ENCODE peak calls at places on chromosome 17, in five cellular contexts. One of them, this sample, is unnamed.
A peak's percentile ranks its signal among the peaks of the same experiment; 100 is the strongest.

GRCh38 chr17:60163108-60163784 is 13.5 kb downstream of the CA4 start:
- DNase-seq in uterus: no peak
- DNase-seq in HCT116: no peak
- DNase-seq in esophagus squamous epithelium: no peak
- DNase-seq in transverse colon: no peak
- DNase-seq in this sample: no peak

GRCh38 chr17:37220609-37220953 is 155.2 kb upstream of the C17orf78 start:
- DNase-seq in uterus: no peak
- DNase-seq in HCT116: peak; percentile 2
- DNase-seq in esophagus squamous epithelium: no peak
- DNase-seq in transverse colon: peak; percentile 9
- DNase-seq in this sample: peak; percentile 40

GRCh38 chr17:62703269-62703775 is 75.9 kb downstream of the MRC2 start:
- DNase-seq in uterus: peak; percentile 33
- DNase-seq in HCT116: no peak
- DNase-seq in esophagus squamous epithelium: no peak
- DNase-seq in transverse colon: no peak
- DNase-seq in this sample: peak; percentile 39

GRCh38 chr17:15368605-15369004 is 27.2 kb upstream of the TEKT3 start:
- DNase-seq in uterus: no peak
- DNase-seq in HCT116: no peak
- DNase-seq in esophagus squamous epithelium: no peak
- DNase-seq in transverse colon: no peak
- DNase-seq in this sample: no peak

GRCh38 chr17:6381052-6381451 is 53.9 kb downstream of the AIPL1 start:
- DNase-seq in uterus: no peak
- DNase-seq in HCT116: no peak
- DNase-seq in esophagus squamous epithelium: no peak
- DNase-seq in transverse colon: no peak
- DNase-seq in this sample: no peak

GRCh38 chr17:14301761-14302401 is 1.0 kb downstream of the HS3ST3B1 start:
- DNase-seq in uterus: peak; percentile 26
- DNase-seq in HCT116: no peak
- DNase-seq in esophagus squamous epithelium: no peak
- DNase-seq in transverse colon: peak; percentile 43
- DNase-seq in this sample: peak; percentile 61

GRCh38 chr17:50266384-50267073 is 7.7 kb upstream of the TMEM92 start:
- DNase-seq in uterus: peak; percentile 80
- DNase-seq in HCT116: no peak
- DNase-seq in esophagus squamous epithelium: no peak
- DNase-seq in transverse colon: peak; percentile 39
- DNase-seq in this sample: peak; percentile 93

GRCh38 chr17:60577147-60577925 is 22.7 kb upstream of the PPM1D start:
- DNase-seq in uterus: peak; percentile 49
- DNase-seq in HCT116: no peak
- DNase-seq in esophagus squamous epithelium: no peak
- DNase-seq in transverse colon: peak; percentile 25
- DNase-seq in this sample: no peak

GRCh38 chr17:50459081-50459676 is 9.5 kb downstream of the CHAD start:
- DNase-seq in uterus: no peak
- DNase-seq in HCT116: peak; percentile 15
- DNase-seq in esophagus squamous epithelium: no peak
- DNase-seq in transverse colon: peak; percentile 53
- DNase-seq in this sample: no peak

GRCh38 chr17:82781894-82782274 is 30.0 kb downstream of the TBCD start:
- DNase-seq in uterus: peak; percentile 83
- DNase-seq in HCT116: peak; percentile 36
- DNase-seq in esophagus squamous epithelium: peak; percentile 42
- DNase-seq in transverse colon: peak; percentile 88
- DNase-seq in this sample: peak; percentile 79

GRCh38 chr17:2798188-2798587 is 1.9 kb downstream of the RAP1GAP2 start:
- DNase-seq in uterus: no peak
- DNase-seq in HCT116: no peak
- DNase-seq in esophagus squamous epithelium: no peak
- DNase-seq in transverse colon: no peak
- DNase-seq in this sample: no peak

GRCh38 chr17:67649891-67650290 is 67.8 kb upstream of the NOL11 start:
- DNase-seq in uterus: no peak
- DNase-seq in HCT116: no peak
- DNase-seq in esophagus squamous epithelium: no peak
- DNase-seq in transverse colon: no peak
- DNase-seq in this sample: no peak
- H3K4me3 ChIP-seq in uterus: no peak overlapping the region
- H3K4me3 ChIP-seq in HCT116: no peak overlapping the region
- H3K4me3 ChIP-seq in esophagus squamous epithelium: no peak overlapping the region
- H3K4me3 ChIP-seq in transverse colon: no peak overlapping the region
- H3K4me3 ChIP-seq in this sample: no peak overlapping the region

GRCh38 chr17:7685533-7686220 is 1.6 kb downstream of the TP53 start:
- DNase-seq in uterus: peak; percentile 91
- DNase-seq in HCT116: peak; percentile 93
- DNase-seq in esophagus squamous epithelium: peak; percentile 57
- DNase-seq in transverse colon: peak; percentile 96
- DNase-seq in this sample: peak; percentile 96

GRCh38 chr17:7688808-7689316 is 585 bp downstream of the WRAP53 start:
- DNase-seq in uterus: no peak
- DNase-seq in HCT116: no peak
- DNase-seq in esophagus squamous epithelium: no peak
- DNase-seq in transverse colon: no peak
- DNase-seq in this sample: no peak

GRCh38 chr17:7686221-7687071 is 844 bp downstream of the TP53 start:
- DNase-seq in uterus: peak; percentile 74
- DNase-seq in HCT116: peak; percentile 89
- DNase-seq in esophagus squamous epithelium: peak; percentile 41
- DNase-seq in transverse colon: peak; percentile 80
- DNase-seq in this sample: peak; percentile 94

GRCh38 chr17:7687908-7688807 is at the start of gene WRAP53:
- DNase-seq in uterus: peak; percentile 98
- DNase-seq in HCT116: peak; percentile 99
- DNase-seq in esophagus squamous epithelium: peak; percentile 80
- DNase-seq in transverse colon: peak; percentile 97
- DNase-seq in this sample: peak; percentile 100

DNA sequence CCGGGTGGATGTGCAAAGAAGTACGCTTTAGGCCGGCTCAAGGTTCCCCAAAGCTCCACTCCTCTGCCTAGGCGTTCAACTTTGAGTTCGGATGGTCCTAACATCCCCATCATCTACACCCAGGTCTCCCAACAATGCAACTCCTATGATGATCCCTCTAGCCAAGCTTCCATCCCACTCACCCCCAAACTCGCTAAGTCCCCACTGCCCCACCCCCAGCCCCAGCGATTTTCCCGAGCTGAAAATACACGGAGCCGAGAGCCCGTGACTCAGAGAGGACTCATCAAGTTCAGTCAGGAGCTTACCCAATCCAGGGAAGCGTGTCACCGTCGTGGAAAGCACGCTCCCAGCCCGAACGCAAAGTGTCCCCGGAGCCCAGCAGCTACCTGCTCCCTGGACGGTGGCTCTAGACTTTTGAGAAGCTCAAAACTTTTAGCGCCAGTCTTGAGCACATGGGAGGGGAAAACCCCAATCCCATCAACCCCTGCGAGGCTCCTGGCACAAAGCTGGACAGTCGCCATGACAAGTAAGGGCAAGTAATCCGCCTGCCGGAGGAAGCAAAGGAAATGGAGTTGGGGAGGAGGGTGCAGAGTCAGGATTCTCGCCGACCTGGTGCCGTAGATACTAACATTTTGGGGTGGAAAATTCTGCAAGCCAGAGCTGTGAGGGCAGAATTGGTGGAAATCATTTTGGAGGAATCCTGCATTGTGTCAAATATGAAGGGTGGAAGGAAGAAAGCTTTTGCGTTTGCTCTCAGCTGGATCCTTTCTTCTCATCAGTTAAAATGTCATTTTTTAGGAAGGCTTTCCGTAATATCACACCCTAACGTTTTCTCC is at the start of gene TP53:
- DNase-seq in uterus: peak; percentile 85
- DNase-seq in HCT116: peak; percentile 91
- DNase-seq in esophagus squamous epithelium: peak; percentile 46
- DNase-seq in transverse colon: peak; percentile 92
- DNase-seq in this sample: peak; percentile 93
- TF ChIP-seq CTCF in uterus: peak; percentile 28
- TF ChIP-seq CTCF in HCT116: no peak
- TF ChIP-seq CTCF in esophagus squamous epithelium: no peak
- TF ChIP-seq CTCF in transverse colon: no peak
- TF ChIP-seq CTCF in this sample: no peak

DNA sequence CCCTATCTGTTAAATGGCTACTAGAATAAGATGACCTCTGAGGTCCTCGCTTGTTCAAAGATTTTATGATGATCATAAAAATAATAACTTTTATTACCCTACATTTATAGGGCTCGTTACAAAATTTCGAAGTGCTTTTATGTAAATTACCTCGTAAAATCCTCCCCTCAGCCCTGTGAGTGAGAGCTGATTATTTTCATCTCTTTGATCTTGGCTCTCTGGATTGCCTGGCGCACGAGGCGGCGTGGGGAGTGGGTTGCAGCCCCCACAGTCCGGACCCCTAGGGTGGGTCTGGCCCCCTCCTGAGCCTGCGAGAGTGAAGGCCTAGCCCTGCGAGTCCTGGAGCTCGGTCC is 1.6 kb downstream of the SDK2 start:
- DNase-seq in uterus: no peak
- DNase-seq in HCT116: no peak
- DNase-seq in esophagus squamous epithelium: no peak
- DNase-seq in transverse colon: no peak
- DNase-seq in this sample: no peak
- H3K4me3 ChIP-seq in uterus: no peak overlapping the region
- H3K4me3 ChIP-seq in HCT116: no peak overlapping the region
- H3K4me3 ChIP-seq in esophagus squamous epithelium: peak overlapping the region; percentile 56
- H3K4me3 ChIP-seq in transverse colon: peak overlapping the region; percentile 38
- H3K4me3 ChIP-seq in this sample: no peak overlapping the region

DNA sequence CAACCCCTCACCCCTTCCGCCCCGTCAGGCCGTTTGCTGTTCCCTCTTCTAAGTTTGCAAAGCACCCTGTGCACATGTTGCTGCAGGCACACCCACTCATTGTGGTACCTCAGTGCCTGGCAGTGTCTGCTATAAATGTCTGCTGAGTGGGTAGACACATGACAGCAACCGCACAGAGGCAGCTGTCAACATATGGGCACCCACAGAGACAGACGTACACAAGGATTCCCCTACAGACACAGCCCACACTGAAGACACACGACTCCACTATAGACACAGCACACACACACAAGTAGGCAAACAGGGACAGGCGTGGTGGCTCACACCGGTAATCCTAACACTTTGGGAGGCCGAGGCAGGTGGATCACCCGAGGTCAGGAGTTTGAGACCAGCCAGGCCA is 17.8 kb upstream of the CRK start:
- DNase-seq in uterus: no peak
- DNase-seq in HCT116: no peak
- DNase-seq in esophagus squamous epithelium: no peak
- DNase-seq in transverse colon: no peak
- DNase-seq in this sample: no peak
- TF ChIP-seq CTCF in uterus: no peak
- TF ChIP-seq CTCF in HCT116: no peak
- TF ChIP-seq CTCF in esophagus squamous epithelium: no peak
- TF ChIP-seq CTCF in transverse colon: no peak
- TF ChIP-seq CTCF in this sample: no peak

GRCh38 chr17:68246271-68247028 is 1.4 kb upstream of the AMZ2 start:
- DNase-seq in uterus: no peak
- DNase-seq in HCT116: no peak
- DNase-seq in esophagus squamous epithelium: no peak
- DNase-seq in transverse colon: no peak
- DNase-seq in this sample: no peak
- H3K4me3 ChIP-seq in uterus: no peak overlapping the region
- H3K4me3 ChIP-seq in HCT116: peak overlapping the region; percentile 62
- H3K4me3 ChIP-seq in esophagus squamous epithelium: peak overlapping the region; percentile 85
- H3K4me3 ChIP-seq in transverse colon: no peak overlapping the region
- H3K4me3 ChIP-seq in this sample: no peak overlapping the region

DNA sequence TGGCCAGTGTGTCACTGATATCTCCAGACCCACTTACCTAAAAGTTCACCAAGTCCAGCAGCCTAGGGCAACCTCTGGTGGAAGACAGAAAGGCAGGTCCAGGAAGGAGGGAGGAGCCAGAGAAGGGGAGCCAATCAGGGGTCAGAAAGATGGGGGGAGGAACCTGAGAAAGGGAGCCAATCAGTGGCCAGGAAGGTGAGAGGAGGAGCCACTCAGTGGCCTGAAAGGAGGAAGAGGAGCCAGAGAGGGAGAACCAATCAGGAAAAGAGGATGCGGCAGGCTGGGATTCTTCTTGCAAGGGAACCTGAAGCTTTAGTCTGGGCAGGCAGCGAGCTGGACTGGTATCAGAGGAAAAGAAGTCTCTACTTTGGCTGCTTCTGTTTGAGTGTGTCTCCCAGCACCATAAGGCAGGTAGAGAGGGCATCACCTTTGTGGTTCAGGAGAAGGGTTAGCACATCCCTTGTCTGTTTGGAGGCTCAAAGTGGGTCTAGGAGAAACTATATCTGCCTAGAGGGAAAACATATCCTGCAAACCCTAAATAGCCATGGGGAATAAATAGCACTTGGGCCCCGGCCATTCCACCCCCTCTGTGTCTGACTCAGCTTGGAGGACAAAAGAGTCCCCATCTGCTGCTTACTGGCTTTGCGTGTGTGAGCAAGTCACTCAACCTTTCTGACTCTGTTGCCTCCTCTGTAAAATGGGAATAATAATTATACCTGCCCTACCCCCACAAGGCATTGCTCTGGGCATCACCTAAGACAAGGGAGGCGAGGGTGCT is 43.4 kb upstream of the CRHR1 start:
- DNase-seq in uterus: peak; percentile 21
- DNase-seq in HCT116: peak; percentile 89
- DNase-seq in esophagus squamous epithelium: no peak
- DNase-seq in transverse colon: no peak
- DNase-seq in this sample: peak; percentile 9
- TF ChIP-seq CTCF in uterus: no peak
- TF ChIP-seq CTCF in HCT116: peak; percentile 26
- TF ChIP-seq CTCF in esophagus squamous epithelium: no peak
- TF ChIP-seq CTCF in transverse colon: no peak
- TF ChIP-seq CTCF in this sample: no peak

DNA sequence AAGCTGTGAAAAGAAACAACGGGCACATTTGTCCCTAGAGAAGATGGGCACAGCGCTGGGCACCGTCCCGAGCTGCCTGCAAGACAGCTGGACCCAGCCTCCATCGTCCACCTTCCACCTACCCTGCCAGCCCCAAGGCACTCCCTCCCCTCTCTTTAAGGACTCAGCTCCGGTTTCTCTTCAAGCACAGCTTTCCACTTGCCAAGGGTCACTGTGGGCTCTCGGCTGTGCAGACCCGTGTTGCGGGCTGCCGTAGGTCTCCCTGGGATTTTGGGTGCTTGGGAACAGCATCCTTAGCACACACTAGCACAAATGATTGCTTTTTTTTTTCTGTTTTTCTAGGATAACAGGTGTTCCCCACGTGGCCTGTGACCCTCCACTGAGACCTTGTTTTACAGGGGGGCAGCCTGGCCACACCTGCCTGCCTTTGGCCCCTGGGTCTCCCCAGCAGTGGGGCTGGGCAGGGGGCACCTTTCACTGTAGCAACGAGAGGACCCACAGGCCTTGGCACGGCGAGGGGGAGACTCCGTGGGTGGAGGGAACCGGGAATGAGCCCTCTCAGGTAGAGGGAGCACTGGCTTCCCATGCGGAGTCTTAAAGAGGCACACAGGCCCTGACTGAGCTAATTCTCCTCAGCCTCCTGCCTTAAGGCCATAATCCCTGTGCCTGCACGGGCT is 1.4 kb downstream of the CHMP6 start:
- DNase-seq in uterus: no peak
- DNase-seq in HCT116: no peak
- DNase-seq in esophagus squamous epithelium: no peak
- DNase-seq in transverse colon: no peak
- DNase-seq in this sample: no peak
- H3K4me3 ChIP-seq in uterus: no peak overlapping the region
- H3K4me3 ChIP-seq in HCT116: peak overlapping the region; percentile 80
- H3K4me3 ChIP-seq in esophagus squamous epithelium: peak overlapping the region; percentile 100
- H3K4me3 ChIP-seq in transverse colon: peak overlapping the region; percentile 100
- H3K4me3 ChIP-seq in this sample: peak overlapping the region; percentile 47

This sample was measured in astrocyte of the spinal cord.